ENCODE peak calls at places on chromosome 6, in ten cellular contexts. R, F, N, J, U, M, L, K, W and C are unnamed samples.

GRCh38 chr6:109255946-109256628 is 126.2 kb downstream of the CD164 start:
- DNase-seq in R (no peak), F (no peak), N (no peak), J (no peak), U (no peak), M (no peak), L (no peak), K (no peak), W (no peak), C (no peak)

GRCh38 chr6:169689247-169689646 is 12.6 kb downstream of the WDR27 start:
- DNase-seq in R (no peak), F (no peak), N (no peak), J (no peak), U (no peak), M (no peak), L (peak), K (no peak), W (no peak), C (peak)

GRCh38 chr6:6820688-6821238 is 232.2 kb downstream of the LY86 start:
- DNase-seq in R (no peak), F (no peak), N (no peak), J (no peak), U (no peak), M (peak), L (peak), K (no peak), W (no peak), C (peak)

GRCh38 chr6:4776967-4777925 is 1.0 kb downstream of the CDYL start:
- DNase-seq in R (no peak), F (no peak), N (no peak), J (peak), U (peak), M (peak), L (peak), K (peak), W (no peak), C (peak)

GRCh38 chr6:89985744-89986493 is 91.7 kb downstream of the GJA10 start:
- DNase-seq in R (peak), F (no peak), N (no peak), J (no peak), U (no peak), M (no peak), L (peak), K (no peak), W (no peak), C (no peak)

GRCh38 chr6:87914637-87915395 is 132.8 kb upstream of the SPACA1 start:
- DNase-seq in R (no peak), F (no peak), N (no peak), J (no peak), U (no peak), M (no peak), L (no peak), K (no peak), W (no peak), C (peak)

GRCh38 chr6:136521430-136521829 is 28.8 kb downstream of the MAP7 start:
- DNase-seq in R (no peak), F (no peak), N (no peak), J (no peak), U (no peak), M (no peak), L (no peak), K (no peak), W (no peak), C (no peak)

GRCh38 chr6:170231496-170232185 is 59.2 kb downstream of the DLL1 start:
- DNase-seq in R (no peak), F (peak), N (peak), J (no peak), U (no peak), M (peak), L (peak), K (peak), W (no peak), C (peak)

GRCh38 chr6:108874470-108875160 is 26.4 kb downstream of the ARMC2 start:
- DNase-seq in R (no peak), F (no peak), N (no peak), J (no peak), U (no peak), M (no peak), L (peak), K (peak), W (no peak), C (no peak)

GRCh38 chr6:20069130-20069529 is 143.1 kb downstream of the MBOAT1 start:
- DNase-seq in R (peak), F (no peak), N (no peak), J (no peak), U (no peak), M (no peak), L (no peak), K (no peak), W (no peak), C (no peak)

GRCh38 chr6:13165518-13166186 is 162.7 kb downstream of the TBC1D7 start:
- DNase-seq in R (no peak), F (no peak), N (no peak), J (no peak), U (no peak), M (no peak), L (no peak), K (no peak), W (no peak), C (no peak)

GRCh38 chr6:70667711-70668498 is at the start of gene SMAP1:
- DNase-seq in R (peak), F (peak), N (peak), J (peak), U (peak), M (peak), L (peak), K (peak), W (peak), C (peak)

GRCh38 chr6:136382676-136383075 is 93.0 kb upstream of the BCLAF1 start:
- DNase-seq in R (no peak), F (no peak), N (no peak), J (no peak), U (no peak), M (no peak), L (no peak), K (no peak), W (no peak), C (no peak)

GRCh38 chr6:44078795-44079671 is 48.2 kb downstream of the MRPL14 start:
- DNase-seq in R (peak), F (peak), N (no peak), J (peak), U (peak), M (no peak), L (peak), K (peak), W (peak), C (peak)

GRCh38 chr6:119147101-119148053 is 68.9 kb upstream of the FAM184A start:
- DNase-seq in R (no peak), F (no peak), N (no peak), J (peak), U (no peak), M (no peak), L (peak), K (peak), W (no peak), C (peak)

GRCh38 chr6:18503588-18504231 is 116.6 kb downstream of the RNF144B start:
- DNase-seq in R (peak), F (peak), N (no peak), J (no peak), U (no peak), M (peak), L (peak), K (peak), W (no peak), C (peak)

GRCh38 chr6:18503187-18503586 is 116.0 kb downstream of the RNF144B start:
- DNase-seq in R (no peak), F (no peak), N (no peak), J (no peak), U (no peak), M (no peak), L (no peak), K (no peak), W (no peak), C (no peak)

GRCh38 chr6:18501313-18502013 is 114.3 kb downstream of the RNF144B start:
- DNase-seq in R (no peak), F (peak), N (peak), J (peak), U (no peak), M (peak), L (peak), K (peak), W (no peak), C (peak)

GRCh38 chr6:18506387-18507017 is 119.4 kb downstream of the RNF144B start:
- DNase-seq in R (no peak), F (no peak), N (no peak), J (no peak), U (no peak), M (no peak), L (no peak), K (no peak), W (no peak), C (no peak)

GRCh38 chr6:18504232-18504596 is 117.1 kb downstream of the RNF144B start:
- DNase-seq in R (no peak), F (no peak), N (no peak), J (no peak), U (no peak), M (no peak), L (no peak), K (no peak), W (no peak), C (no peak)
- TF ChIP-seq CTCF in R (no peak), F (no peak), N (peak), J (no peak), U (no peak), M (no peak), L (no peak), K (no peak), W (no peak), C (no peak)

GRCh38 chr6:143803769-143804540 is 39.2 kb upstream of the LTV1 start:
- DNase-seq in R (no peak), F (no peak), N (no peak), J (no peak), U (no peak), M (no peak), L (no peak), K (no peak), W (no peak), C (no peak)

GRCh38 chr6:143802833-143803565 is 40.1 kb upstream of the LTV1 start:
- DNase-seq in R (no peak), F (no peak), N (no peak), J (no peak), U (no peak), M (no peak), L (no peak), K (no peak), W (no peak), C (no peak)

GRCh38 chr6:143806282-143807102 is 36.6 kb upstream of the LTV1 start:
- DNase-seq in R (no peak), F (no peak), N (no peak), J (no peak), U (no peak), M (no peak), L (peak), K (peak), W (no peak), C (peak)

GRCh38 chr6:143805832-143806281 is 37.3 kb upstream of the LTV1 start:
- DNase-seq in R (no peak), F (no peak), N (no peak), J (no peak), U (no peak), M (no peak), L (peak), K (no peak), W (no peak), C (no peak)

GRCh38 chr6:143804835-143805239 is 38.3 kb upstream of the LTV1 start:
- DNase-seq in R (no peak), F (no peak), N (no peak), J (no peak), U (no peak), M (no peak), L (no peak), K (no peak), W (no peak), C (no peak)
- TF ChIP-seq CTCF in R (no peak), F (no peak), N (no peak), J (no peak), U (no peak), M (no peak), L (no peak), K (no peak), W (no peak), C (no peak)

DNA sequence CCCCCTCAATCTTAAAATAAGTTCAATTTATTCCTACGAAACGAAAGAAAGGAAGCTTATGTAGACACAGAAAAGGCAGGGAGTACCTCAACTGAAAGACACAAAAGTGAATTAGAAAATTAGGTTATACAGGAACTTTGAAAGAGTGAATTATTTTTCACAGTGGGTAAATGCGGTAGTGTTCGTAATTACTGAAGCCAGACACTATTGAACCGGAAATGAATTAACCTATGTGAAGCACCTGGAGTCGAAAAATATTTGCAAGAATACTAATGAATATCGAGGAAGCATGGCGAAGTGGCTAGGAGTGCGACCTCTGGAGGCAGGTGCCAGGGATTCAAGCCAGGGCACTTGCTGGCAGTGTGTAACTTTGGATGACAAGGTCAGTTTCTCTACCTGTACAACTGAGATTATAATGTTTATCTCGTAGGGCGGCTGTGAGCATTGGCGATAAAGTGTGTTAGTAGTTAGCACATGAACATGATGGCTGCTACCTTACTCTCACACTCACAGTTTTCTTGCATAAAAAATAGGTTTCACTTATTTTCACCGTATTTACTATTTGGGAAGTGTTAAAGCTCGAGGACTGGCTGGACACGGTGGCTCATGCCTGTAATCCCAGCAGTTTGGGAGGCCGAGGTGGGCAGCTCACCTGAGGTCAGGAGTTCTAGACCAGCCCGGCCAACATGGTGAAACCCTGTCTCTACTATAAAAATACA is 542 bp upstream of the SLC18B1 start:
- DNase-seq in R (peak), F (peak), N (peak), J (peak), U (peak), M (peak), L (peak), K (peak), W (no peak), C (peak)
- TF ChIP-seq CTCF in R (peak), F (peak), N (peak), J (peak), U (no peak), M (peak), L (peak), K (peak), W (no peak), C (peak)

GRCh38 chr6:50724381-50725124 is 11.2 kb downstream of the TFAP2D start:
- DNase-seq in R (peak), F (no peak), N (peak), J (no peak), U (no peak), M (no peak), L (no peak), K (no peak), W (no peak), C (no peak)
- TF ChIP-seq CTCF in R (no peak), F (no peak), N (no peak), J (no peak), U (no peak), M (no peak), L (no peak), K (no peak), W (no peak), C (no peak)

GRCh38 chr6:147784371-147784770 is 275.9 kb downstream of the SAMD5 start:
- DNase-seq in R (no peak), F (no peak), N (no peak), J (no peak), U (no peak), M (no peak), L (no peak), K (no peak), W (no peak), C (no peak)

GRCh38 chr6:147782302-147782701 is 273.8 kb downstream of the SAMD5 start:
- DNase-seq in R (no peak), F (no peak), N (no peak), J (no peak), U (no peak), M (no peak), L (peak), K (no peak), W (no peak), C (no peak)

GRCh38 chr6:147789430-147789947 is 281.0 kb downstream of the SAMD5 start:
- DNase-seq in R (no peak), F (no peak), N (no peak), J (no peak), U (no peak), M (no peak), L (no peak), K (no peak), W (no peak), C (no peak)

GRCh38 chr6:147787407-147787806 is 278.9 kb downstream of the SAMD5 start:
- DNase-seq in R (no peak), F (no peak), N (no peak), J (no peak), U (no peak), M (no peak), L (peak), K (no peak), W (no peak), C (no peak)
- TF ChIP-seq CTCF in R (no peak), F (no peak), N (no peak), J (no peak), U (no peak), M (no peak), L (no peak), K (no peak), W (no peak), C (no peak)

DNA sequence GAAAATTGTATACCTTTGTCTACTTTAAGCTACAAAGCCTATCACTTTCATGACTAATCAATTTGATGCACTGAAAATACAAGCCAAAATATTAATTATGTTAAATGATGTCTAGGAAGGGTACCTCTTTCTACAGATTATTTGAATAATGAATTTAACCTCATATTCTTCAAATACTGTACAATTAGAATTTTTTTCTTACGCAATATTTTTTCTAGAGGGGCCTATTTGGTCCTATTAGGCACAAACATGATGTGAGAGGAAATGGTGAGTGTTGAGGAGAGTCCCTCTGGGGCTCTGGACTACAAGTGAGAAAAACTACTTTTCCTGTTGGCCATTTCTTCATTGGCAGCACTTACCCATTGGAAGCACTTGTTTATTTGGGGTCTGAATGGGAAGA is 5.4 kb downstream of the DCDC2 start:
- DNase-seq in R (no peak), F (no peak), N (no peak), J (no peak), U (no peak), M (no peak), L (no peak), K (no peak), W (no peak), C (no peak)
- TF ChIP-seq CTCF in R (no peak), F (no peak), N (no peak), J (no peak), U (no peak), M (no peak), L (no peak), K (no peak), W (no peak), C (no peak)

GRCh38 chr6:105452376-105452775 is 49.5 kb upstream of the PREP start:
- DNase-seq in R (no peak), F (no peak), N (no peak), J (no peak), U (no peak), M (no peak), L (no peak), K (no peak), W (no peak), C (no peak)
- TF ChIP-seq CTCF in R (no peak), F (no peak), N (no peak), J (no peak), U (no peak), M (no peak), L (no peak), K (no peak), W (no peak), C (no peak)

GRCh38 chr6:159233365-159234101 is 64.3 kb downstream of the FNDC1 start:
- DNase-seq in R (peak), F (no peak), N (no peak), J (no peak), U (no peak), M (no peak), L (no peak), K (no peak), W (no peak), C (no peak)
- TF ChIP-seq CTCF in R (no peak), F (no peak), N (no peak), J (no peak), U (no peak), M (peak), L (no peak), K (no peak), W (no peak), C (no peak)

GRCh38 chr6:40774932-40775331 is 187.8 kb upstream of the LRFN2 start:
- DNase-seq in R (no peak), F (no peak), N (no peak), J (no peak), U (no peak), M (no peak), L (no peak), K (no peak), W (no peak), C (no peak)
- TF ChIP-seq CTCF in R (no peak), F (no peak), N (no peak), J (no peak), U (no peak), M (no peak), L (no peak), K (no peak), W (no peak), C (no peak)

DNA sequence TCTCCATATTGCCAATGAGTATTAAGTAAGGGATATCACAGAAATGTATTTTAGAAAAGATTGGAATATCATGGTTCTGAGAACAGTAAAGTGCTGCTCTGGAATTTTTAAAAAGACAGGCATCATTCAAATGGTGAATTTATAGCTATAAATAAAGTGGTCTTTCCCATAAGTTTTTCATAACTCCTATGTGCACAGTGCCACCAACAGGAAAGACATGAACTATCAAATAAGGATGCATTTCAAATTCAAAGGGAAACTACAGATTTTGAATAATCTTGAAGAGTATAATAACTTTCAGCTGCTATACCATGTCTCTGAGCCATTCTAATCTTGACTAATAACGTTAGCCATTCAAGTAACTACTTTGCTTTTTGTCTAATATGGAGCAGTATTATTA is 456.8 kb upstream of the GJE1 start:
- DNase-seq in R (no peak), F (no peak), N (no peak), J (no peak), U (no peak), M (no peak), L (peak), K (no peak), W (no peak), C (no peak)
- TF ChIP-seq CTCF in R (peak), F (peak), N (peak), J (no peak), U (no peak), M (no peak), L (peak), K (no peak), W (no peak), C (no peak)